ENCODE peak calls at places on chromosomes 7 and 10, in six cellular contexts. P, U, C, F, E and N are unnamed samples.

GRCh38 chr7:134472572-134473242 is 13.8 kb upstream of the AKR1B1 start:
- DNase-seq in P (no peak), U (no peak), C (no peak), F (no peak), E (no peak), N (no peak)

GRCh38 chr7:157513162-157513621 is 176.4 kb downstream of the DNAJB6 start:
- DNase-seq in P (no peak), U (no peak), C (no peak), F (no peak), E (no peak), N (no peak)

GRCh38 chr10:21304198-21304597 is 221.3 kb downstream of the SKIDA1 start:
- DNase-seq in P (no peak), U (no peak), C (no peak), F (no peak), E (no peak), N (no peak)

GRCh38 chr7:22783421-22783820 is 39.2 kb downstream of the TOMM7 start:
- DNase-seq in P (no peak), U (no peak), C (no peak), F (no peak), E (no peak), N (no peak)

GRCh38 chr7:43764807-43765491 is 6.5 kb downstream of the BLVRA start:
- DNase-seq in P (no peak), U (no peak), C (no peak), F (no peak), E (no peak), N (no peak)

GRCh38 chr7:137967143-137968018 is 34.5 kb downstream of the CREB3L2 start:
- DNase-seq in P (peak; percentile 54), U (no peak), C (no peak), F (no peak), E (no peak), N (no peak)

GRCh38 chr10:128995676-128996075 is 471.4 kb upstream of the MGMT start:
- DNase-seq in P (no peak), U (no peak), C (no peak), F (no peak), E (no peak), N (no peak)

GRCh38 chr7:127840552-127840951 is 188.6 kb downstream of the SND1 start:
- DNase-seq in P (no peak), U (no peak), C (no peak), F (no peak), E (no peak), N (no peak)

GRCh38 chr10:11197266-11197712 is 179.6 kb downstream of the CELF2 start:
- DNase-seq in P (no peak), U (no peak), C (peak; percentile 78), F (no peak), E (peak; percentile 45), N (no peak)

GRCh38 chr10:5480162-5480931 is 19.0 kb downstream of the CALML5 start:
- DNase-seq in P (no peak), U (no peak), C (no peak), F (no peak), E (no peak), N (no peak)

GRCh38 chr10:124741281-124741921 is 2.8 kb downstream of the FAM53B start:
- DNase-seq in P (peak; percentile 89), U (peak; percentile 70), C (peak; percentile 78), F (no peak), E (peak; percentile 86), N (peak; percentile 70)

GRCh38 chr10:117418121-117418520 is 42.9 kb upstream of the PDZD8 start:
- DNase-seq in P (no peak), U (no peak), C (no peak), F (no peak), E (no peak), N (no peak)

GRCh38 chr7:133157045-133157444 is 75.2 kb upstream of the CHCHD3 start:
- DNase-seq in P (no peak), U (no peak), C (no peak), F (no peak), E (no peak), N (no peak)

GRCh38 chr10:48277093-48277492 is 2.6 kb upstream of the FRMPD2 start:
- DNase-seq in P (no peak), U (no peak), C (no peak), F (no peak), E (no peak), N (no peak)

GRCh38 chr10:70993051-70993450 is 104.7 kb upstream of the PCBD1 start:
- DNase-seq in P (no peak), U (no peak), C (no peak), F (no peak), E (no peak), N (no peak)

GRCh38 chr7:49398730-49399129 is 374.7 kb upstream of the VWC2 start:
- DNase-seq in P (peak; percentile 41), U (no peak), C (peak; percentile 31), F (no peak), E (no peak), N (peak; percentile 15)

GRCh38 chr10:68560916-68561691 is 967 bp downstream of the TET1 start:
- DNase-seq in P (peak; percentile 61), U (no peak), C (no peak), F (no peak), E (peak; percentile 61), N (no peak)

GRCh38 chr10:34730726-34731125 is 84.4 kb downstream of the PARD3 start:
- DNase-seq in P (no peak), U (no peak), C (no peak), F (no peak), E (no peak), N (no peak)

GRCh38 chr7:2044883-2045471 is 187.8 kb downstream of the MAD1L1 start:
- DNase-seq in P (no peak), U (no peak), C (no peak), F (no peak), E (no peak), N (no peak)

GRCh38 chr7:34362621-34363020 is 295.4 kb upstream of the NPSR1 start:
- DNase-seq in P (no peak), U (no peak), C (no peak), F (no peak), E (no peak), N (no peak)

GRCh38 chr7:95609277-95609971 is 13.1 kb upstream of the PDK4 start:
- DNase-seq in P (peak; percentile 39), U (no peak), C (no peak), F (no peak), E (no peak), N (no peak)

GRCh38 chr7:11727864-11728263 is 104.1 kb downstream of the THSD7A start:
- DNase-seq in P (no peak), U (no peak), C (no peak), F (no peak), E (no peak), N (no peak)

GRCh38 chr10:86974484-86974883 is 6.2 kb downstream of the ADIRF start:
- DNase-seq in P (no peak), U (no peak), C (no peak), F (no peak), E (no peak), N (no peak)

GRCh38 chr7:100102950-100103840 is 1.8 kb downstream of the AP4M1 start:
- DNase-seq in P (no peak), U (no peak), C (no peak), F (peak; percentile 70), E (no peak), N (peak; percentile 58)

GRCh38 chr10:101840741-101841453 is 2.7 kb downstream of the KCNIP2 start:
- DNase-seq in P (peak; percentile 90), U (peak; percentile 57), C (peak; percentile 92), F (peak; percentile 56), E (peak; percentile 95), N (peak; percentile 76)

GRCh38 chr10:68074404-68074774 is 694 bp downstream of the HERC4 start:
- DNase-seq in P (no peak), U (peak; percentile 5), C (no peak), F (no peak), E (no peak), N (peak; percentile 40)

GRCh38 chr10:59350558-59350957 is 11.8 kb downstream of the FAM13C start:
- DNase-seq in P (no peak), U (no peak), C (no peak), F (no peak), E (no peak), N (no peak)

GRCh38 chr7:92808006-92808405 is 28.4 kb downstream of the CDK6 start:
- DNase-seq in P (no peak), U (no peak), C (no peak), F (no peak), E (no peak), N (no peak)

GRCh38 chr10:133440633-133441285 is 13.0 kb upstream of the SCART1 start:
- DNase-seq in P (no peak), U (no peak), C (no peak), F (no peak), E (no peak), N (no peak)

GRCh38 chr10:77961668-77962067 is 35.1 kb upstream of the DLG5 start:
- DNase-seq in P (no peak), U (no peak), C (no peak), F (no peak), E (no peak), N (no peak)

GRCh38 chr7:105862276-105862675 is 14.1 kb downstream of the ATXN7L1 start:
- DNase-seq in P (no peak), U (no peak), C (no peak), F (no peak), E (no peak), N (no peak)

GRCh38 chr7:64879097-64879730 is 23.9 kb upstream of the ZNF273 start:
- DNase-seq in P (no peak), U (no peak), C (no peak), F (no peak), E (no peak), N (no peak)

GRCh38 chr10:97784200-97784811 is 12.5 kb upstream of the SFRP5 start:
- DNase-seq in P (no peak), U (no peak), C (no peak), F (no peak), E (no peak), N (no peak)

GRCh38 chr10:97188234-97188847 is 2.6 kb upstream of the SLIT1 start:
- DNase-seq in P (no peak), U (no peak), C (peak; percentile 26), F (no peak), E (no peak), N (no peak)